ENCODE peak calls at places on chromosomes 2 and 18, in ten cellular contexts. U is effector memory CD4-positive, alpha-beta T cell; R is body of pancreas; O is heart right ventricle; Q is uterus; G is DND-41; N is mesenchymal stem cell; F is PC-3; B is ovary; M is naive thymus-derived CD4-positive, alpha-beta T cell. P is an unnamed sample.

GRCh38 chr2:69164379-69164778 is 151.4 kb downstream of the ANTXR1 start:
- DNase-seq in M (no peak), F (no peak), Q (no peak), B (no peak), U (no peak), O (no peak), N (peak; percentile 99), G (no peak), R (no peak), P (no peak)

GRCh38 chr2:19990416-19990728 is 467 bp upstream of the WDR35 start:
- DNase-seq in Q (no peak), F (no peak), G (no peak), N (no peak), O (no peak), M (no peak), U (no peak), R (no peak), B (no peak), P (no peak)

GRCh38 chr2:120630031-120630701 is 105.5 kb upstream of the GLI2 start:
- DNase-seq in M (no peak), F (peak; percentile 57), G (no peak), O (no peak), N (no peak), R (no peak), Q (no peak), U (no peak), B (no peak), P (no peak)

GRCh38 chr2:70520825-70521224 is 32.8 kb downstream of the TGFA start:
- DNase-seq in R (no peak), F (peak; percentile 62), N (no peak), M (no peak), U (no peak), B (no peak), O (no peak), Q (no peak), G (no peak), P (no peak)

GRCh38 chr2:105116348-105116747 is 78.5 kb downstream of the MRPS9 start:
- DNase-seq in M (no peak), R (no peak), O (no peak), F (no peak), N (no peak), G (no peak), U (no peak), B (no peak), Q (no peak), P (no peak)

GRCh38 chr2:200618590-200619021 is 32.8 kb downstream of the AOX1 start:
- DNase-seq in Q (no peak), U (no peak), B (no peak), F (peak; percentile 34), G (no peak), O (no peak), N (peak; percentile 14), R (no peak), M (peak; percentile 0), P (no peak)

GRCh38 chr18:75407468-75408437 is 19.8 kb downstream of the SMIM21 start:
- DNase-seq in Q (no peak), N (peak; percentile 16), O (no peak), G (no peak), M (no peak), F (no peak), U (no peak), R (no peak), B (no peak), P (no peak)

GRCh38 chr2:72813841-72814240 is 12.0 kb downstream of the EXOC6B start:
- DNase-seq in B (no peak), N (no peak), M (no peak), U (no peak), R (no peak), F (no peak), G (no peak), O (no peak), Q (no peak), P (no peak)

GRCh38 chr2:101699939-101700442 is 2.5 kb downstream of the MAP4K4 start:
- DNase-seq in R (no peak), G (no peak), Q (no peak), O (no peak), M (no peak), B (no peak), N (peak; percentile 51), F (peak; percentile 32), U (no peak), P (peak; percentile 24)

GRCh38 chr2:101706819-101707177 is 9.3 kb downstream of the MAP4K4 start:
- DNase-seq in Q (no peak), O (no peak), R (no peak), N (peak; percentile 31), U (no peak), M (no peak), F (no peak), B (no peak), G (peak; percentile 63), P (no peak)

GRCh38 chr2:101704816-101705565 is 7.5 kb downstream of the MAP4K4 start:
- DNase-seq in N (peak; percentile 30), R (no peak), U (no peak), G (no peak), M (no peak), B (no peak), Q (no peak), O (no peak), F (no peak), P (no peak)

GRCh38 chr2:101706121-101706818 is 8.8 kb downstream of the MAP4K4 start:
- DNase-seq in M (no peak), U (no peak), F (no peak), G (no peak), Q (no peak), R (no peak), B (no peak), O (no peak), N (no peak), P (no peak)

DNA sequence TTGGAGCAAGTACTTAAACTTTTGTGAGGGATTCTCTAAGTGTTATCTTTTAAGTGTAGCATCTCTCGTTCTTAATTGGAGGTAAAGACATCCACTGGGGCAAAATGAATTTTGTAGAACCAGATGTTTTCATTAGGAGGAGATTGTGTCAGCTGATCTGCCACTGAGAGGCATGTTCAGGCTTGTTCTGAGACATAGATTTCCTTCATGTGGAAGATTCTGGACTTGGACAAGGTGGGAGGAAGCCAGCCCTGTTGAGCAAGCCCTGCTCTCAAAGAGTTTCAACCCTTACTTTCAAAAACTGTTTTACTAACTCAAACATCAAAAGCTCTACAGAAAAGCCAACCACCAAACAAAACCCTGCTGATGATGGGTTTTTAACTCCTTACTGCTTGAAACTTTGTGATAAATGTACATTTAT is 6.5 kb downstream of the MAP4K4 start:
- DNase-seq in O (no peak), U (no peak), G (peak; percentile 79), F (no peak), N (peak; percentile 71), B (no peak), R (no peak), M (peak; percentile 37), Q (peak; percentile 71), P (no peak)
- H3K4me1 ChIP-seq in O (peaks cover 11% of the 10 kb centered on the region), U (peaks cover 36% of the 10 kb centered on the region), G (peaks cover 97% of the 10 kb centered on the region), F (peaks cover 15% of the 10 kb centered on the region), N (peaks cover 2% of the 10 kb centered on the region), B (peaks cover 22% of the 10 kb centered on the region), R (peaks cover 48% of the 10 kb centered on the region), M (peaks cover 77% of the 10 kb centered on the region), Q (peaks cover 27% of the 10 kb centered on the region), P (peaks cover 17% of the 10 kb centered on the region)

GRCh38 chr2:82013641-82014040 is 1709.1 kb upstream of the LRRTM1 start:
- DNase-seq in U (no peak), F (no peak), Q (no peak), M (no peak), R (no peak), O (no peak), B (no peak), N (no peak), G (no peak), P (no peak)
- H3K4me3 ChIP-seq in U (no peak overlapping the region), F (no peak overlapping the region), Q (no peak overlapping the region), M (no peak overlapping the region), R (no peak overlapping the region), O (no peak overlapping the region), B (no peak overlapping the region), N (no peak overlapping the region), G (no peak overlapping the region), P (no peak overlapping the region)

GRCh38 chr2:74093840-74094239 is 53.9 kb downstream of the BOLA3 start:
- DNase-seq in N (no peak), O (no peak), F (no peak), B (no peak), M (no peak), G (no peak), U (no peak), Q (no peak), R (no peak), P (no peak)

GRCh38 chr2:74093426-74093825 is 54.3 kb downstream of the BOLA3 start:
- DNase-seq in B (no peak), O (no peak), Q (no peak), R (no peak), U (no peak), M (no peak), N (no peak), G (no peak), F (no peak), P (no peak)

GRCh38 chr2:74092236-74092635 is 55.5 kb downstream of the BOLA3 start:
- DNase-seq in F (no peak), Q (no peak), N (no peak), R (no peak), G (no peak), M (no peak), U (no peak), B (no peak), O (no peak), P (no peak)

GRCh38 chr2:74089816-74090745 is 57.6 kb downstream of the BOLA3 start:
- DNase-seq in O (no peak), N (no peak), M (no peak), B (no peak), G (no peak), U (no peak), F (no peak), R (no peak), Q (no peak), P (no peak)

GRCh38 chr2:74091391-74091790 is 56.3 kb downstream of the BOLA3 start:
- DNase-seq in F (no peak), M (no peak), U (no peak), G (no peak), Q (no peak), N (no peak), B (no peak), R (no peak), O (no peak), P (no peak)
- H3K36me3 ChIP-seq in F (peaks cover 22% of the 10 kb centered on the region), M (peaks cover 15% of the 10 kb centered on the region), U (peaks cover 60% of the 10 kb centered on the region), G (peaks cover 93% of the 10 kb centered on the region), Q (no peaks in the 10 kb centered on the region), N (peaks cover 67% of the 10 kb centered on the region), B (no peaks in the 10 kb centered on the region), R (no peaks in the 10 kb centered on the region), O (peaks cover 99% of the 10 kb centered on the region), P (peaks cover 39% of the 10 kb centered on the region)

GRCh38 chr2:38409904-38410167 is 32.8 kb upstream of the ATL2 start:
- DNase-seq in O (no peak), Q (no peak), G (no peak), F (no peak), M (no peak), U (no peak), R (no peak), N (no peak), B (no peak), P (no peak)

GRCh38 chr2:38417745-38418689 is 40.9 kb upstream of the ATL2 start:
- DNase-seq in N (no peak), B (no peak), G (no peak), M (no peak), R (no peak), F (no peak), U (no peak), Q (no peak), O (no peak), P (no peak)

GRCh38 chr2:38415761-38416291 is 38.8 kb upstream of the ATL2 start:
- DNase-seq in U (no peak), N (no peak), R (no peak), Q (no peak), G (no peak), B (no peak), M (no peak), O (no peak), F (no peak), P (no peak)

GRCh38 chr2:38416296-38417036 is 39.4 kb upstream of the ATL2 start:
- DNase-seq in R (no peak), B (no peak), G (no peak), O (no peak), N (no peak), U (no peak), Q (no peak), M (no peak), F (no peak), P (no peak)

DNA sequence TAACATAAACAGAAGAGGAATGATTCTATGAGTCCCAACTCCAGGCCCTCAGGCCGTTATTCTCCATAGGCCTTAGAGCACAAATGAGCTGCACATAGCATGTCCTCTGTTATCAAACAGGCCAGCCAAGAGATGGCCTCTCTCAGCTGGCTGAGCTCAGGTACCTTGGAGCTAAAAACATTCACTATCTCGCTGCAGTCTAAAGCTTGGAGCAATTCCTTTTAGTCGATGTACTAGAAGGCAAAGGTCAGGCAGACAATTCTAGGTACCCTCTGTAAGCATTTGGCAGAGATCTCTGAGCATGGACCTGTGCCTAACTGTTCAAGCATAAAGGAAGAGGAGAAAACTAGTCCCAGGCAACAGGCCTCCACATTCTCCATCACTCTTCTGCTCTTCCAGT is 38.0 kb upstream of the ATL2 start:
- DNase-seq in U (no peak), Q (no peak), F (no peak), O (no peak), N (no peak), G (no peak), M (no peak), R (no peak), B (no peak), P (no peak)
- H3K4me1 ChIP-seq in U (no peaks in the 10 kb centered on the region), Q (no peaks in the 10 kb centered on the region), F (no peaks in the 10 kb centered on the region), O (no peaks in the 10 kb centered on the region), N (no peaks in the 10 kb centered on the region), G (no peaks in the 10 kb centered on the region), M (no peaks in the 10 kb centered on the region), R (no peaks in the 10 kb centered on the region), B (no peaks in the 10 kb centered on the region), P (peaks cover 14% of the 10 kb centered on the region)

P was measured in HAP-1.